ENCODE peak calls at places on chromosomes 13 and 19, in seven cellular contexts. One of them, this sample, is unnamed.

GRCh38 chr13:40316301-40316700 is 350.1 kb downstream of the FOXO1 start:
- DNase-seq in NCI-H524: no peak
- DNase-seq in CD8-positive, alpha-beta memory T cell: no peak
- DNase-seq in anterior cingulate cortex: no peak
- DNase-seq in dorsolateral prefrontal cortex: no peak
- DNase-seq in tibial nerve: no peak
- DNase-seq in AG08396: no peak
- DNase-seq in this sample: no peak

GRCh38 chr19:20079487-20079886 is 1.7 kb downstream of the ZNF90 start:
- DNase-seq in NCI-H524: no peak
- DNase-seq in CD8-positive, alpha-beta memory T cell: no peak
- DNase-seq in anterior cingulate cortex: no peak
- DNase-seq in dorsolateral prefrontal cortex: no peak
- DNase-seq in tibial nerve: no peak
- DNase-seq in AG08396: no peak
- DNase-seq in this sample: no peak

GRCh38 chr19:47273313-47274070 is 1.2 kb upstream of the INAFM1 start:
- DNase-seq in NCI-H524: peak
- DNase-seq in CD8-positive, alpha-beta memory T cell: peak
- DNase-seq in anterior cingulate cortex: peak
- DNase-seq in dorsolateral prefrontal cortex: peak
- DNase-seq in tibial nerve: peak
- DNase-seq in AG08396: peak
- DNase-seq in this sample: peak

GRCh38 chr13:80753951-80754350 is 413.0 kb upstream of the SPRY2 start:
- DNase-seq in NCI-H524: peak
- DNase-seq in CD8-positive, alpha-beta memory T cell: no peak
- DNase-seq in anterior cingulate cortex: no peak
- DNase-seq in dorsolateral prefrontal cortex: no peak
- DNase-seq in tibial nerve: no peak
- DNase-seq in AG08396: no peak
- DNase-seq in this sample: no peak

GRCh38 chr19:41299755-41300089 is 10.2 kb upstream of the CCDC97 start:
- DNase-seq in NCI-H524: no peak
- DNase-seq in CD8-positive, alpha-beta memory T cell: peak
- DNase-seq in anterior cingulate cortex: no peak
- DNase-seq in dorsolateral prefrontal cortex: peak
- DNase-seq in tibial nerve: peak
- DNase-seq in AG08396: peak
- DNase-seq in this sample: no peak

GRCh38 chr19:33263325-33264023 is 37.8 kb upstream of the SLC7A10 start:
- DNase-seq in NCI-H524: no peak
- DNase-seq in CD8-positive, alpha-beta memory T cell: no peak
- DNase-seq in anterior cingulate cortex: no peak
- DNase-seq in dorsolateral prefrontal cortex: no peak
- DNase-seq in tibial nerve: no peak
- DNase-seq in AG08396: no peak
- DNase-seq in this sample: no peak

GRCh38 chr19:16190198-16190597 is 5.0 kb downstream of the FAM32A start:
- DNase-seq in NCI-H524: no peak
- DNase-seq in CD8-positive, alpha-beta memory T cell: no peak
- DNase-seq in anterior cingulate cortex: no peak
- DNase-seq in dorsolateral prefrontal cortex: no peak
- DNase-seq in tibial nerve: no peak
- DNase-seq in AG08396: no peak
- DNase-seq in this sample: no peak

GRCh38 chr13:73158851-73159250 is 100.0 kb downstream of the KLF5 start:
- DNase-seq in NCI-H524: no peak
- DNase-seq in CD8-positive, alpha-beta memory T cell: no peak
- DNase-seq in anterior cingulate cortex: no peak
- DNase-seq in dorsolateral prefrontal cortex: no peak
- DNase-seq in tibial nerve: no peak
- DNase-seq in AG08396: no peak
- DNase-seq in this sample: no peak

GRCh38 chr13:113860579-113861432 is 3.1 kb downstream of the GAS6 start:
- DNase-seq in NCI-H524: no peak
- DNase-seq in CD8-positive, alpha-beta memory T cell: no peak
- DNase-seq in anterior cingulate cortex: no peak
- DNase-seq in dorsolateral prefrontal cortex: no peak
- DNase-seq in tibial nerve: no peak
- DNase-seq in AG08396: no peak
- DNase-seq in this sample: no peak

GRCh38 chr19:58227964-58228583 is 640 bp upstream of the ZNF544 start:
- DNase-seq in NCI-H524: peak
- DNase-seq in CD8-positive, alpha-beta memory T cell: no peak
- DNase-seq in anterior cingulate cortex: no peak
- DNase-seq in dorsolateral prefrontal cortex: no peak
- DNase-seq in tibial nerve: no peak
- DNase-seq in AG08396: no peak
- DNase-seq in this sample: no peak

GRCh38 chr19:48283908-48284307 is 14.0 kb downstream of the ZNF114 start:
- DNase-seq in NCI-H524: no peak
- DNase-seq in CD8-positive, alpha-beta memory T cell: no peak
- DNase-seq in anterior cingulate cortex: no peak
- DNase-seq in dorsolateral prefrontal cortex: no peak
- DNase-seq in tibial nerve: no peak
- DNase-seq in AG08396: peak
- DNase-seq in this sample: no peak